ENCODE peak calls at places on chromosomes 13 and 19, in six cellular contexts. S, B, W, H, D and I are unnamed samples.

GRCh38 chr19:47157455-47158321 is 27.1 kb downstream of the SAE1 start:
- DNase-seq in S (peak; percentile 58), B (no peak), W (peak; percentile 77), H (peak; percentile 91), D (no peak), I (peak; percentile 25)

GRCh38 chr13:107847406-107847805 is 367.9 kb downstream of the LIG4 start:
- DNase-seq in S (no peak), B (no peak), W (no peak), H (no peak), D (no peak), I (no peak)

GRCh38 chr19:4773047-4773640 is 18.4 kb upstream of the FEM1A start:
- DNase-seq in S (no peak), B (no peak), W (no peak), H (no peak), D (no peak), I (no peak)

GRCh38 chr19:12788682-12789097 is 2.6 kb upstream of the JUNB start:
- DNase-seq in S (peak; percentile 72), B (no peak), W (peak; percentile 69), H (peak; percentile 69), D (no peak), I (no peak)

GRCh38 chr13:46683879-46684278 is 113.1 kb downstream of the ESD start:
- DNase-seq in S (no peak), B (no peak), W (no peak), H (peak; percentile 20), D (no peak), I (no peak)

GRCh38 chr19:34089566-34089965 is 82.7 kb upstream of the LSM14A start:
- DNase-seq in S (no peak), B (no peak), W (no peak), H (no peak), D (no peak), I (no peak)

GRCh38 chr19:40671404-40671803 is 19.0 kb downstream of the NUMBL start:
- DNase-seq in S (peak; percentile 81), B (no peak), W (no peak), H (no peak), D (no peak), I (no peak)

GRCh38 chr19:48085904-48086864 is 24.4 kb downstream of the PLA2G4C start:
- DNase-seq in S (no peak), B (no peak), W (no peak), H (peak; percentile 51), D (no peak), I (no peak)

GRCh38 chr13:23902975-23903905 is 5.9 kb upstream of the C1QTNF9B start:
- DNase-seq in S (no peak), B (no peak), W (no peak), H (no peak), D (no peak), I (no peak)

GRCh38 chr19:2302319-2303208 is 5.4 kb downstream of the LINGO3 start:
- DNase-seq in S (no peak), B (no peak), W (peak; percentile 77), H (no peak), D (no peak), I (no peak)

GRCh38 chr13:66831317-66831716 is 398.8 kb downstream of the PCDH9 start:
- DNase-seq in S (no peak), B (no peak), W (no peak), H (no peak), D (no peak), I (no peak)

GRCh38 chr19:19203012-19203856 is at the start of gene NR2C2AP:
- DNase-seq in S (peak; percentile 81), B (peak; percentile 98), W (peak; percentile 88), H (peak; percentile 93), D (peak; percentile 98), I (peak; percentile 97)

GRCh38 chr13:45206340-45206739 is 5.5 kb upstream of the KCTD4 start:
- DNase-seq in S (no peak), B (no peak), W (no peak), H (no peak), D (no peak), I (no peak)

GRCh38 chr13:45208132-45208531 is 7.3 kb upstream of the KCTD4 start:
- DNase-seq in S (no peak), B (no peak), W (no peak), H (no peak), D (no peak), I (no peak)

GRCh38 chr13:45207319-45207718 is 6.5 kb upstream of the KCTD4 start:
- DNase-seq in S (no peak), B (no peak), W (no peak), H (no peak), D (no peak), I (no peak)

GRCh38 chr13:45209229-45209628 is 8.4 kb upstream of the KCTD4 start:
- DNase-seq in S (no peak), B (no peak), W (no peak), H (peak; percentile 24), D (no peak), I (no peak)

GRCh38 chr13:45205124-45205523 is 4.3 kb upstream of the KCTD4 start:
- DNase-seq in S (no peak), B (no peak), W (no peak), H (no peak), D (no peak), I (no peak)
- TF ChIP-seq POLR2A in S (no peak), B (no peak), W (no peak), H (no peak), D (no peak), I (no peak)

GRCh38 chr19:1106841-1107654 is 3.3 kb downstream of the GPX4 start:
- DNase-seq in S (no peak), B (no peak), W (no peak), H (peak; percentile 37), D (no peak), I (peak; percentile 72)
- TF ChIP-seq POLR2A in S (no peak), B (no peak), W (no peak), H (no peak), D (peak; percentile 44), I (no peak)

GRCh38 chr13:97976551-97977375 is 23.3 kb downstream of the IPO5 start:
- DNase-seq in S (no peak), B (no peak), W (no peak), H (no peak), D (peak; percentile 32), I (peak; percentile 44)
- TF ChIP-seq POLR2A in S (no peak), B (no peak), W (no peak), H (no peak), D (no peak), I (no peak)

DNA sequence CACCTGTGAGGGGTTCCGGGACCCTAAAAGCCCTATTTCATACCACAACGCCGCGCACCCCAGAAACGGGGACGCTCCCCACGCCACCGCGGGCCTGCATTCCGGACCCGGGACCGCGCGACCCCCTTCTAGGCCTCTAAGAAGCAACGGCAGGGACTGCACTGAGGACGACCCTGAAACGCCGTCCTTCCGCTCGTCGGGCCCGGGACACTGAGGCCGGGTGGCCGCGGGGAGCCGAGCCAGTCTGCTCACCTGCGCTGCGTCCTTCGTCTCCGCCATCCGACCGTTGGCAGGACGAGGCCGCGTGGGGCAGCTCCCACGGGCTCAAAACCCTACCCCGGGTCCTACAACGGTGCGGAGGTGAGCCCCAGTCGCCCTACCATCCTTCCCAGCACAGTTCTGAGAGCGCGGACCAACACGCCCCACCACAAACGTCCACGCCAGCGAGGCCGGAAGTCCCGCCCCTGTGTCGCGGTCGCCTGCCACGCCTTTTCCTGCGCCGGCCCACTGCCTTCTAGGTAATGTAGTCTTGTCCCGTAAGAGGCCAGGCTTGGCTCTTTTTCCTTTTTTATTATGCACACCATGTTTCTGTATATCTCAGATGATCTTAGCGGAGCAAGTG is at the start of gene ZNF550:
- DNase-seq in S (peak; percentile 88), B (peak; percentile 97), W (peak; percentile 88), H (peak; percentile 85), D (peak; percentile 91), I (peak; percentile 96)
- TF ChIP-seq POLR2A in S (peak; percentile 19), B (peak; percentile 24), W (no peak), H (peak; percentile 77), D (peak; percentile 53), I (peak; percentile 93)

GRCh38 chr19:56079609-56080008 is 41.5 kb downstream of the ZNF787 start:
- DNase-seq in S (no peak), B (no peak), W (no peak), H (no peak), D (no peak), I (no peak)

GRCh38 chr19:56076413-56076998 is 44.6 kb downstream of the ZNF787 start:
- DNase-seq in S (no peak), B (no peak), W (peak; percentile 54), H (peak; percentile 57), D (no peak), I (peak; percentile 89)

GRCh38 chr19:56083668-56084067 is 37.4 kb downstream of the ZNF787 start:
- DNase-seq in S (no peak), B (no peak), W (no peak), H (no peak), D (no peak), I (no peak)

GRCh38 chr19:56084835-56085536 is 36.1 kb downstream of the ZNF787 start:
- DNase-seq in S (peak; percentile 50), B (no peak), W (no peak), H (no peak), D (no peak), I (no peak)

GRCh38 chr19:56080669-56081401 is 40.3 kb downstream of the ZNF787 start:
- DNase-seq in S (peak; percentile 65), B (peak; percentile 95), W (peak; percentile 86), H (peak; percentile 88), D (peak; percentile 88), I (peak; percentile 94)
- TF ChIP-seq POLR2A in S (no peak), B (no peak), W (no peak), H (no peak), D (no peak), I (no peak)

GRCh38 chr19:52917531-52917930 is 5.7 kb downstream of the ZNF888 start:
- DNase-seq in S (no peak), B (no peak), W (no peak), H (no peak), D (no peak), I (no peak)

GRCh38 chr19:52923782-52924593 is 760 bp upstream of the ZNF888 start:
- DNase-seq in S (peak; percentile 44), B (no peak), W (no peak), H (peak; percentile 89), D (no peak), I (peak; percentile 18)

GRCh38 chr19:52922841-52923781 is at the start of gene ZNF888:
- DNase-seq in S (peak; percentile 95), B (peak; percentile 98), W (peak; percentile 92), H (peak; percentile 92), D (peak; percentile 83), I (peak; percentile 91)
- TF ChIP-seq POLR2A in S (peak; percentile 39), B (no peak), W (peak; percentile 47), H (peak; percentile 75), D (peak; percentile 68), I (peak; percentile 86)

DNA sequence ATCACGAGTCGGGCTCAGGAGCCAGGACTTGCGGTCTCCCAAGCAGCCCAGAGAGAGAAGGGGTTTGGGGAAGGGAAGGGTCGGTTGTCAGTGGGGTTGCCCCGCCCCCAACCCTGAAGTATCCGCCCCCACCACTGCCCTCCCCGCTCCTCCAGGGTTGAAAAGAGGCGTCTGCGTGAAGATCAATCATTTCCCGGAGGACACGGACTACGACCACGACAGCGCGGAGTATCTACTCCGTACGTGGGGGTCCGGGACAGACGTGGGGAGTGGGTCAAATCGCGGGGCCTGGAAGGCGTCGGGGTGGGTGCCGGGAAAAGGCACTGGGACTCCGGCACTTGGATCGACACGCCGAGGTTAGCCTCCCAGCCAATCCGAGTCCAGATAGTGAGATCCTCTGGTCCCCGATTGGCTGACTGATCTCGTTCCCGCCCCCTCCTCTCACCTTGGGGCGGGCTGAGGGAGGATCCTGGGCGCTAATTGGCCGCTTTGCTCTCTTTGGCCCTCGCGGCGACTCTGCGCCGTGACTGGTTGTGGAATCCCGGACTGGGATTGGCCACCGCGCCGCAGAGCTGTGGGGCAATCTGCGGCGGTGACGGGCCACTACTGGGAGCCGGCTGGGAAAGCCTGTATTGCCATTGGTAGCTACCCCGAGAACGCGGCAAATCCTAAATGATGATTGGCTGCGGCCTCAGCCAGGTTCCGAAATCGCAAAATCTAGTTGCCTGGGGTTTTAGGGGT is 13.3 kb upstream of the CACNG6 start:
- DNase-seq in S (no peak), B (no peak), W (no peak), H (no peak), D (no peak), I (peak; percentile 94)
- TF ChIP-seq POLR2A in S (no peak), B (no peak), W (no peak), H (no peak), D (no peak), I (no peak)